ENCODE peak calls at places on chromosomes 7 and 10, in nine cellular contexts. One of them, this sample, is unnamed.

GRCh38 chr10:74329873-74330272 is 178.9 kb downstream of the ADK start:
- DNase-seq in endothelial cell: no peak
- DNase-seq in H9: no peak
- DNase-seq in sigmoid colon: no peak
- DNase-seq in transverse colon: no peak
- DNase-seq in fibroblast of lung: no peak
- DNase-seq in GM06990: no peak
- DNase-seq in lower lobe of right lung: no peak
- DNase-seq in brain microvascular endothelial cell: no peak
- DNase-seq in this sample: no peak

GRCh38 chr10:36802523-36803153 is 322.8 kb upstream of the ANKRD30A start:
- DNase-seq in endothelial cell: no peak
- DNase-seq in H9: no peak
- DNase-seq in sigmoid colon: peak
- DNase-seq in transverse colon: no peak
- DNase-seq in fibroblast of lung: peak
- DNase-seq in GM06990: no peak
- DNase-seq in lower lobe of right lung: no peak
- DNase-seq in brain microvascular endothelial cell: no peak
- DNase-seq in this sample: peak

GRCh38 chr7:118844748-118845147 is 620.2 kb downstream of the ANKRD7 start:
- DNase-seq in endothelial cell: no peak
- DNase-seq in H9: no peak
- DNase-seq in sigmoid colon: no peak
- DNase-seq in transverse colon: no peak
- DNase-seq in fibroblast of lung: no peak
- DNase-seq in GM06990: no peak
- DNase-seq in lower lobe of right lung: no peak
- DNase-seq in brain microvascular endothelial cell: no peak
- DNase-seq in this sample: no peak

GRCh38 chr10:119361037-119361436 is 153.7 kb downstream of the GRK5 start:
- DNase-seq in endothelial cell: no peak
- DNase-seq in H9: no peak
- DNase-seq in sigmoid colon: no peak
- DNase-seq in transverse colon: no peak
- DNase-seq in fibroblast of lung: no peak
- DNase-seq in GM06990: no peak
- DNase-seq in lower lobe of right lung: no peak
- DNase-seq in brain microvascular endothelial cell: no peak
- DNase-seq in this sample: no peak

GRCh38 chr10:72173635-72174296 is 42.0 kb upstream of the ANAPC16 start:
- DNase-seq in endothelial cell: no peak
- DNase-seq in H9: no peak
- DNase-seq in sigmoid colon: no peak
- DNase-seq in transverse colon: no peak
- DNase-seq in fibroblast of lung: peak
- DNase-seq in GM06990: peak
- DNase-seq in lower lobe of right lung: no peak
- DNase-seq in brain microvascular endothelial cell: no peak
- DNase-seq in this sample: peak

GRCh38 chr7:13908667-13909382 is 80.6 kb downstream of the ETV1 start:
- DNase-seq in endothelial cell: no peak
- DNase-seq in H9: no peak
- DNase-seq in sigmoid colon: no peak
- DNase-seq in transverse colon: no peak
- DNase-seq in fibroblast of lung: peak
- DNase-seq in GM06990: no peak
- DNase-seq in lower lobe of right lung: no peak
- DNase-seq in brain microvascular endothelial cell: peak
- DNase-seq in this sample: no peak

GRCh38 chr7:44224216-44224950 is 23.6 kb downstream of the YKT6 start:
- DNase-seq in endothelial cell: peak
- DNase-seq in H9: no peak
- DNase-seq in sigmoid colon: no peak
- DNase-seq in transverse colon: no peak
- DNase-seq in fibroblast of lung: no peak
- DNase-seq in GM06990: no peak
- DNase-seq in lower lobe of right lung: peak
- DNase-seq in brain microvascular endothelial cell: no peak
- DNase-seq in this sample: no peak

GRCh38 chr7:94315011-94315410 is 79.7 kb upstream of the COL1A2 start:
- DNase-seq in endothelial cell: no peak
- DNase-seq in H9: no peak
- DNase-seq in sigmoid colon: no peak
- DNase-seq in transverse colon: no peak
- DNase-seq in fibroblast of lung: no peak
- DNase-seq in GM06990: no peak
- DNase-seq in lower lobe of right lung: no peak
- DNase-seq in brain microvascular endothelial cell: no peak
- DNase-seq in this sample: no peak

GRCh38 chr7:85030893-85031292 is 156.0 kb downstream of the SEMA3D start:
- DNase-seq in endothelial cell: no peak
- DNase-seq in H9: no peak
- DNase-seq in sigmoid colon: no peak
- DNase-seq in transverse colon: no peak
- DNase-seq in fibroblast of lung: peak
- DNase-seq in GM06990: no peak
- DNase-seq in lower lobe of right lung: no peak
- DNase-seq in brain microvascular endothelial cell: peak
- DNase-seq in this sample: peak

GRCh38 chr10:86439544-86439943 is 72.9 kb upstream of the GRID1 start:
- DNase-seq in endothelial cell: no peak
- DNase-seq in H9: no peak
- DNase-seq in sigmoid colon: peak
- DNase-seq in transverse colon: peak
- DNase-seq in fibroblast of lung: peak
- DNase-seq in GM06990: no peak
- DNase-seq in lower lobe of right lung: peak
- DNase-seq in brain microvascular endothelial cell: peak
- DNase-seq in this sample: peak

GRCh38 chr7:26307226-26307625 is 15.6 kb downstream of the SNX10 start:
- DNase-seq in endothelial cell: no peak
- DNase-seq in H9: no peak
- DNase-seq in sigmoid colon: no peak
- DNase-seq in transverse colon: peak
- DNase-seq in fibroblast of lung: peak
- DNase-seq in GM06990: no peak
- DNase-seq in lower lobe of right lung: peak
- DNase-seq in brain microvascular endothelial cell: no peak
- DNase-seq in this sample: no peak

GRCh38 chr10:11587860-11588259 is 23.6 kb downstream of the USP6NL start:
- DNase-seq in endothelial cell: no peak
- DNase-seq in H9: no peak
- DNase-seq in sigmoid colon: no peak
- DNase-seq in transverse colon: no peak
- DNase-seq in fibroblast of lung: no peak
- DNase-seq in GM06990: no peak
- DNase-seq in lower lobe of right lung: no peak
- DNase-seq in brain microvascular endothelial cell: no peak
- DNase-seq in this sample: no peak

GRCh38 chr10:61923210-61924024 is 21.9 kb downstream of the ARID5B start:
- DNase-seq in endothelial cell: no peak
- DNase-seq in H9: no peak
- DNase-seq in sigmoid colon: no peak
- DNase-seq in transverse colon: no peak
- DNase-seq in fibroblast of lung: peak
- DNase-seq in GM06990: no peak
- DNase-seq in lower lobe of right lung: no peak
- DNase-seq in brain microvascular endothelial cell: peak
- DNase-seq in this sample: no peak

GRCh38 chr10:2898509-2898860 is 168.9 kb upstream of the PFKP start:
- DNase-seq in endothelial cell: no peak
- DNase-seq in H9: no peak
- DNase-seq in sigmoid colon: no peak
- DNase-seq in transverse colon: no peak
- DNase-seq in fibroblast of lung: no peak
- DNase-seq in GM06990: no peak
- DNase-seq in lower lobe of right lung: no peak
- DNase-seq in brain microvascular endothelial cell: no peak
- DNase-seq in this sample: no peak

GRCh38 chr7:124989911-124990310 is 60.3 kb upstream of the POT1 start:
- DNase-seq in endothelial cell: no peak
- DNase-seq in H9: no peak
- DNase-seq in sigmoid colon: no peak
- DNase-seq in transverse colon: no peak
- DNase-seq in fibroblast of lung: no peak
- DNase-seq in GM06990: no peak
- DNase-seq in lower lobe of right lung: no peak
- DNase-seq in brain microvascular endothelial cell: no peak
- DNase-seq in this sample: no peak

DNA sequence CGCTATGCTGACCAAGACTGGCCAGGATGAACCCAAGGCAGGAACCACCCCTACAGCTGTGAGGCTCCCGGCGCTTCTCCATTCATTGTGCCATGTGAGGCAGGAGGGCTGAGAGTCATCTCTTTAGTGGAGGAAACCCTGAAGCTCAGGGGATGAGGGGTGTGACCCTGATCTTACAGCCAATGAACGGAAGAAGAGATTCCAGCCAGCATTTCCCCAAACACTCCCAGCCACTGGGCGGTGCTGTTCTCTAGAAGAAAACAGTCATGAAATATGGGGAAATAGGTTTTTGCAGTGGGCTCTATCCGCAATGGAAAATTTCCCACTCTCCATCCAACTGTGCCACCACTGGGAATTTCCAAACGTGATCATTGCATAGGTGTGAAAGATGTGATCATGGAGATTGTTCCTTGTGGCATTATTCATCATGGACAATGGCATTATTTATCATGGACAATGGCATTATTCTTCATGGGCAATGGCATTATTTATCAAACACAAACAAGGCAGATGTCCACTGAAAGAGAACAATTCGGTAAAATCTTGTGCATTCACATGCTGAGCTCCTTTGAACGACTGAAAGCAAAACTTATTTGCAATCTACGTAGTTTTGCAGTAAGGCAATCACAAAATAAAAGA is 14.0 kb upstream of the SLC18A2 start:
- DNase-seq in endothelial cell: peak
- DNase-seq in H9: peak
- DNase-seq in sigmoid colon: no peak
- DNase-seq in transverse colon: peak
- DNase-seq in fibroblast of lung: no peak
- DNase-seq in GM06990: no peak
- DNase-seq in lower lobe of right lung: peak
- DNase-seq in brain microvascular endothelial cell: peak
- DNase-seq in this sample: no peak
- TF ChIP-seq CTCF in endothelial cell: peak
- TF ChIP-seq CTCF in H9: peak
- TF ChIP-seq CTCF in sigmoid colon: no peak
- TF ChIP-seq CTCF in transverse colon: no peak
- TF ChIP-seq CTCF in fibroblast of lung: peak
- TF ChIP-seq CTCF in GM06990: peak
- TF ChIP-seq CTCF in lower lobe of right lung: peak
- TF ChIP-seq CTCF in brain microvascular endothelial cell: peak
- TF ChIP-seq CTCF in this sample: peak

GRCh38 chr7:135726389-135726788 is 1.6 kb downstream of the SLC13A4 start:
- DNase-seq in endothelial cell: no peak
- DNase-seq in H9: no peak
- DNase-seq in sigmoid colon: no peak
- DNase-seq in transverse colon: no peak
- DNase-seq in fibroblast of lung: no peak
- DNase-seq in GM06990: no peak
- DNase-seq in lower lobe of right lung: no peak
- DNase-seq in brain microvascular endothelial cell: no peak
- DNase-seq in this sample: no peak
- TF ChIP-seq CTCF in endothelial cell: no peak
- TF ChIP-seq CTCF in H9: no peak
- TF ChIP-seq CTCF in sigmoid colon: no peak
- TF ChIP-seq CTCF in transverse colon: no peak
- TF ChIP-seq CTCF in fibroblast of lung: no peak
- TF ChIP-seq CTCF in GM06990: no peak
- TF ChIP-seq CTCF in lower lobe of right lung: no peak
- TF ChIP-seq CTCF in brain microvascular endothelial cell: no peak
- TF ChIP-seq CTCF in this sample: no peak

GRCh38 chr7:24438232-24438631 is 135.0 kb upstream of the PALS2 start:
- DNase-seq in endothelial cell: no peak
- DNase-seq in H9: no peak
- DNase-seq in sigmoid colon: no peak
- DNase-seq in transverse colon: no peak
- DNase-seq in fibroblast of lung: no peak
- DNase-seq in GM06990: no peak
- DNase-seq in lower lobe of right lung: no peak
- DNase-seq in brain microvascular endothelial cell: no peak
- DNase-seq in this sample: no peak

GRCh38 chr7:24436131-24436920 is 136.9 kb upstream of the PALS2 start:
- DNase-seq in endothelial cell: no peak
- DNase-seq in H9: peak
- DNase-seq in sigmoid colon: no peak
- DNase-seq in transverse colon: no peak
- DNase-seq in fibroblast of lung: no peak
- DNase-seq in GM06990: no peak
- DNase-seq in lower lobe of right lung: no peak
- DNase-seq in brain microvascular endothelial cell: no peak
- DNase-seq in this sample: no peak

GRCh38 chr7:24435002-24435401 is 138.2 kb upstream of the PALS2 start:
- DNase-seq in endothelial cell: no peak
- DNase-seq in H9: peak
- DNase-seq in sigmoid colon: no peak
- DNase-seq in transverse colon: no peak
- DNase-seq in fibroblast of lung: no peak
- DNase-seq in GM06990: no peak
- DNase-seq in lower lobe of right lung: no peak
- DNase-seq in brain microvascular endothelial cell: no peak
- DNase-seq in this sample: no peak

GRCh38 chr7:24428676-24429075 is 144.6 kb upstream of the PALS2 start:
- DNase-seq in endothelial cell: no peak
- DNase-seq in H9: no peak
- DNase-seq in sigmoid colon: no peak
- DNase-seq in transverse colon: no peak
- DNase-seq in fibroblast of lung: no peak
- DNase-seq in GM06990: no peak
- DNase-seq in lower lobe of right lung: no peak
- DNase-seq in brain microvascular endothelial cell: no peak
- DNase-seq in this sample: no peak

DNA sequence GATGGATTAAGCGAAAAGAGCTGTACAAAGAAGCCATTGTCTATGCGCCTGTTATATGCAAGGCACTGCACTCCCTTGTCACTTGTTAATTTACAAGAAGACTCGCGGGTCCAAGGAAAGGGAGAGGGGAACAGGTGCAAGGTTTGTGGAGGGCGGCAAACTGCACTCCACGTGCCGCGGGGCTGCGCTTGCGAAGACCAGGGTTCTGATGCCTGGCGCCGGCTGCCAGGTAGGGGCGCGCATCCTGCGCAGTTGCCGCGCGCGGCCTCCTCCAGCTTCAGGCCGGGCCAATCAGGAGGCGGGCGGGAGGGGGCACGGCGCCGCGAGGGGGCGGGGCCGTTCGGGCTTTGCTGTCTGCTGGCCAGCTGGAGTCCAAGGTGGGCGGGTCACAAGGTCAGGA is 140.6 kb upstream of the PALS2 start:
- DNase-seq in endothelial cell: no peak
- DNase-seq in H9: no peak
- DNase-seq in sigmoid colon: no peak
- DNase-seq in transverse colon: no peak
- DNase-seq in fibroblast of lung: no peak
- DNase-seq in GM06990: no peak
- DNase-seq in lower lobe of right lung: no peak
- DNase-seq in brain microvascular endothelial cell: no peak
- DNase-seq in this sample: no peak
- TF ChIP-seq CTCF in endothelial cell: no peak
- TF ChIP-seq CTCF in H9: no peak
- TF ChIP-seq CTCF in sigmoid colon: no peak
- TF ChIP-seq CTCF in transverse colon: no peak
- TF ChIP-seq CTCF in fibroblast of lung: no peak
- TF ChIP-seq CTCF in GM06990: no peak
- TF ChIP-seq CTCF in lower lobe of right lung: no peak
- TF ChIP-seq CTCF in brain microvascular endothelial cell: no peak
- TF ChIP-seq CTCF in this sample: no peak

GRCh38 chr10:106825996-106826395 is 338.5 kb downstream of the SORCS1 start:
- DNase-seq in endothelial cell: no peak
- DNase-seq in H9: no peak
- DNase-seq in sigmoid colon: no peak
- DNase-seq in transverse colon: no peak
- DNase-seq in fibroblast of lung: no peak
- DNase-seq in GM06990: no peak
- DNase-seq in lower lobe of right lung: no peak
- DNase-seq in brain microvascular endothelial cell: no peak
- DNase-seq in this sample: no peak
- TF ChIP-seq CTCF in endothelial cell: no peak
- TF ChIP-seq CTCF in H9: no peak
- TF ChIP-seq CTCF in sigmoid colon: no peak
- TF ChIP-seq CTCF in transverse colon: no peak
- TF ChIP-seq CTCF in fibroblast of lung: no peak
- TF ChIP-seq CTCF in GM06990: no peak
- TF ChIP-seq CTCF in lower lobe of right lung: no peak
- TF ChIP-seq CTCF in brain microvascular endothelial cell: no peak
- TF ChIP-seq CTCF in this sample: no peak

This sample was measured in astrocyte of the cerebellum.